ENCODE peak calls at places on chromosomes 16 and 17, in eight cellular contexts. One of them, this sample, is unnamed. For H3K36me3, the result is how much of the 10 kb centered on the place peaks cover.

GRCh38 chr17:80031691-80032480 is 3.8 kb downstream of the TBC1D16 start:
- DNase-seq in effector memory CD4-positive, alpha-beta T cell: no peak
- DNase-seq in heart right ventricle: no peak
- DNase-seq in ovary: no peak
- DNase-seq in H1: no peak
- DNase-seq in CD4-positive, CD25-positive, alpha-beta regulatory T cell: no peak
- DNase-seq in CD8-positive, alpha-beta memory T cell: no peak
- DNase-seq in right lobe of liver: no peak
- DNase-seq in this sample: no peak

GRCh38 chr17:51873302-51873701 is 285.2 kb downstream of the CA10 start:
- DNase-seq in effector memory CD4-positive, alpha-beta T cell: no peak
- DNase-seq in heart right ventricle: no peak
- DNase-seq in ovary: no peak
- DNase-seq in H1: no peak
- DNase-seq in CD4-positive, CD25-positive, alpha-beta regulatory T cell: no peak
- DNase-seq in CD8-positive, alpha-beta memory T cell: no peak
- DNase-seq in right lobe of liver: no peak
- DNase-seq in this sample: peak

GRCh38 chr16:81647527-81647926 is 131.6 kb upstream of the PLCG2 start:
- DNase-seq in effector memory CD4-positive, alpha-beta T cell: no peak
- DNase-seq in heart right ventricle: no peak
- DNase-seq in ovary: no peak
- DNase-seq in H1: no peak
- DNase-seq in CD4-positive, CD25-positive, alpha-beta regulatory T cell: no peak
- DNase-seq in CD8-positive, alpha-beta memory T cell: no peak
- DNase-seq in right lobe of liver: no peak
- DNase-seq in this sample: peak

GRCh38 chr17:37133131-37133530 is 184.4 kb downstream of the AATF start:
- DNase-seq in effector memory CD4-positive, alpha-beta T cell: no peak
- DNase-seq in heart right ventricle: no peak
- DNase-seq in ovary: no peak
- DNase-seq in H1: no peak
- DNase-seq in CD4-positive, CD25-positive, alpha-beta regulatory T cell: no peak
- DNase-seq in CD8-positive, alpha-beta memory T cell: no peak
- DNase-seq in right lobe of liver: no peak
- DNase-seq in this sample: no peak

GRCh38 chr17:34300652-34301390 is 15.3 kb downstream of the CCL11 start:
- DNase-seq in effector memory CD4-positive, alpha-beta T cell: no peak
- DNase-seq in heart right ventricle: no peak
- DNase-seq in ovary: no peak
- DNase-seq in H1: no peak
- DNase-seq in CD4-positive, CD25-positive, alpha-beta regulatory T cell: no peak
- DNase-seq in CD8-positive, alpha-beta memory T cell: no peak
- DNase-seq in right lobe of liver: no peak
- DNase-seq in this sample: no peak

GRCh38 chr16:66894948-66895696 is 14.8 kb downstream of the PDP2 start:
- DNase-seq in effector memory CD4-positive, alpha-beta T cell: peak
- DNase-seq in heart right ventricle: peak
- DNase-seq in ovary: peak
- DNase-seq in H1: peak
- DNase-seq in CD4-positive, CD25-positive, alpha-beta regulatory T cell: peak
- DNase-seq in CD8-positive, alpha-beta memory T cell: peak
- DNase-seq in right lobe of liver: peak
- DNase-seq in this sample: peak

GRCh38 chr17:50514936-50515702 is 6.9 kb downstream of the MYCBPAP start:
- DNase-seq in effector memory CD4-positive, alpha-beta T cell: no peak
- DNase-seq in heart right ventricle: no peak
- DNase-seq in ovary: peak
- DNase-seq in H1: no peak
- DNase-seq in CD4-positive, CD25-positive, alpha-beta regulatory T cell: no peak
- DNase-seq in CD8-positive, alpha-beta memory T cell: no peak
- DNase-seq in right lobe of liver: peak
- DNase-seq in this sample: no peak

GRCh38 chr16:16045311-16045710 is 95.9 kb downstream of the ABCC1 start:
- DNase-seq in effector memory CD4-positive, alpha-beta T cell: no peak
- DNase-seq in heart right ventricle: no peak
- DNase-seq in ovary: no peak
- DNase-seq in H1: no peak
- DNase-seq in CD4-positive, CD25-positive, alpha-beta regulatory T cell: no peak
- DNase-seq in CD8-positive, alpha-beta memory T cell: no peak
- DNase-seq in right lobe of liver: no peak
- DNase-seq in this sample: no peak

GRCh38 chr17:75996665-75997590 is 3.7 kb upstream of the CDK3 start:
- DNase-seq in effector memory CD4-positive, alpha-beta T cell: peak
- DNase-seq in heart right ventricle: peak
- DNase-seq in ovary: peak
- DNase-seq in H1: no peak
- DNase-seq in CD4-positive, CD25-positive, alpha-beta regulatory T cell: no peak
- DNase-seq in CD8-positive, alpha-beta memory T cell: no peak
- DNase-seq in right lobe of liver: peak
- DNase-seq in this sample: peak

GRCh38 chr17:8735336-8735939 is 9.2 kb downstream of the CCDC42 start:
- DNase-seq in effector memory CD4-positive, alpha-beta T cell: no peak
- DNase-seq in heart right ventricle: no peak
- DNase-seq in ovary: no peak
- DNase-seq in H1: no peak
- DNase-seq in CD4-positive, CD25-positive, alpha-beta regulatory T cell: no peak
- DNase-seq in CD8-positive, alpha-beta memory T cell: no peak
- DNase-seq in right lobe of liver: no peak
- DNase-seq in this sample: no peak

GRCh38 chr16:30473231-30474061 is 904 bp downstream of the ITGAL start:
- DNase-seq in effector memory CD4-positive, alpha-beta T cell: peak
- DNase-seq in heart right ventricle: no peak
- DNase-seq in ovary: no peak
- DNase-seq in H1: no peak
- DNase-seq in CD4-positive, CD25-positive, alpha-beta regulatory T cell: no peak
- DNase-seq in CD8-positive, alpha-beta memory T cell: peak
- DNase-seq in right lobe of liver: peak
- DNase-seq in this sample: peak

GRCh38 chr17:77245162-77245926 is 104.6 kb downstream of the SEC14L1 start:
- DNase-seq in effector memory CD4-positive, alpha-beta T cell: no peak
- DNase-seq in heart right ventricle: no peak
- DNase-seq in ovary: no peak
- DNase-seq in H1: no peak
- DNase-seq in CD4-positive, CD25-positive, alpha-beta regulatory T cell: no peak
- DNase-seq in CD8-positive, alpha-beta memory T cell: no peak
- DNase-seq in right lobe of liver: no peak
- DNase-seq in this sample: peak

GRCh38 chr16:46732561-46732960 is 15.6 kb downstream of the MYLK3 start:
- DNase-seq in effector memory CD4-positive, alpha-beta T cell: no peak
- DNase-seq in heart right ventricle: no peak
- DNase-seq in ovary: no peak
- DNase-seq in H1: no peak
- DNase-seq in CD4-positive, CD25-positive, alpha-beta regulatory T cell: no peak
- DNase-seq in CD8-positive, alpha-beta memory T cell: no peak
- DNase-seq in right lobe of liver: no peak
- DNase-seq in this sample: no peak

GRCh38 chr17:32266389-32267269 is 997 bp downstream of the RHBDL3 start:
- DNase-seq in effector memory CD4-positive, alpha-beta T cell: no peak
- DNase-seq in heart right ventricle: no peak
- DNase-seq in ovary: peak
- DNase-seq in H1: peak
- DNase-seq in CD4-positive, CD25-positive, alpha-beta regulatory T cell: no peak
- DNase-seq in CD8-positive, alpha-beta memory T cell: no peak
- DNase-seq in right lobe of liver: no peak
- DNase-seq in this sample: peak

GRCh38 chr16:13448346-13448745 is 471.6 kb upstream of the ERCC4 start:
- DNase-seq in effector memory CD4-positive, alpha-beta T cell: no peak
- DNase-seq in heart right ventricle: no peak
- DNase-seq in ovary: no peak
- DNase-seq in H1: no peak
- DNase-seq in CD4-positive, CD25-positive, alpha-beta regulatory T cell: no peak
- DNase-seq in CD8-positive, alpha-beta memory T cell: no peak
- DNase-seq in right lobe of liver: no peak
- DNase-seq in this sample: no peak

GRCh38 chr17:78343099-78343432 is 16.8 kb downstream of the SOCS3 start:
- DNase-seq in effector memory CD4-positive, alpha-beta T cell: no peak
- DNase-seq in heart right ventricle: peak
- DNase-seq in ovary: peak
- DNase-seq in H1: no peak
- DNase-seq in CD4-positive, CD25-positive, alpha-beta regulatory T cell: no peak
- DNase-seq in CD8-positive, alpha-beta memory T cell: no peak
- DNase-seq in right lobe of liver: no peak
- DNase-seq in this sample: peak

GRCh38 chr17:18219016-18219415 is 6.4 kb upstream of the LLGL1 start:
- DNase-seq in effector memory CD4-positive, alpha-beta T cell: no peak
- DNase-seq in heart right ventricle: no peak
- DNase-seq in ovary: peak
- DNase-seq in H1: no peak
- DNase-seq in CD4-positive, CD25-positive, alpha-beta regulatory T cell: no peak
- DNase-seq in CD8-positive, alpha-beta memory T cell: no peak
- DNase-seq in right lobe of liver: no peak
- DNase-seq in this sample: no peak

GRCh38 chr17:73657473-73658116 is 13.3 kb upstream of the SDK2 start:
- DNase-seq in effector memory CD4-positive, alpha-beta T cell: no peak
- DNase-seq in heart right ventricle: peak
- DNase-seq in ovary: no peak
- DNase-seq in H1: peak
- DNase-seq in CD4-positive, CD25-positive, alpha-beta regulatory T cell: no peak
- DNase-seq in CD8-positive, alpha-beta memory T cell: no peak
- DNase-seq in right lobe of liver: peak
- DNase-seq in this sample: peak

GRCh38 chr17:63222655-63223054 is 223.5 kb downstream of the CYB561 start:
- DNase-seq in effector memory CD4-positive, alpha-beta T cell: no peak
- DNase-seq in heart right ventricle: no peak
- DNase-seq in ovary: no peak
- DNase-seq in H1: no peak
- DNase-seq in CD4-positive, CD25-positive, alpha-beta regulatory T cell: no peak
- DNase-seq in CD8-positive, alpha-beta memory T cell: no peak
- DNase-seq in right lobe of liver: no peak
- DNase-seq in this sample: no peak

GRCh38 chr16:4846503-4846900 is 586 bp downstream of the GLYR1 start:
- DNase-seq in effector memory CD4-positive, alpha-beta T cell: no peak
- DNase-seq in heart right ventricle: peak
- DNase-seq in ovary: no peak
- DNase-seq in H1: no peak
- DNase-seq in CD4-positive, CD25-positive, alpha-beta regulatory T cell: no peak
- DNase-seq in CD8-positive, alpha-beta memory T cell: peak
- DNase-seq in right lobe of liver: peak
- DNase-seq in this sample: no peak

GRCh38 chr17:45092932-45093430 is 31.9 kb downstream of the NMT1 start:
- DNase-seq in effector memory CD4-positive, alpha-beta T cell: no peak
- DNase-seq in heart right ventricle: peak
- DNase-seq in ovary: peak
- DNase-seq in H1: no peak
- DNase-seq in CD4-positive, CD25-positive, alpha-beta regulatory T cell: no peak
- DNase-seq in CD8-positive, alpha-beta memory T cell: no peak
- DNase-seq in right lobe of liver: peak
- DNase-seq in this sample: no peak

DNA sequence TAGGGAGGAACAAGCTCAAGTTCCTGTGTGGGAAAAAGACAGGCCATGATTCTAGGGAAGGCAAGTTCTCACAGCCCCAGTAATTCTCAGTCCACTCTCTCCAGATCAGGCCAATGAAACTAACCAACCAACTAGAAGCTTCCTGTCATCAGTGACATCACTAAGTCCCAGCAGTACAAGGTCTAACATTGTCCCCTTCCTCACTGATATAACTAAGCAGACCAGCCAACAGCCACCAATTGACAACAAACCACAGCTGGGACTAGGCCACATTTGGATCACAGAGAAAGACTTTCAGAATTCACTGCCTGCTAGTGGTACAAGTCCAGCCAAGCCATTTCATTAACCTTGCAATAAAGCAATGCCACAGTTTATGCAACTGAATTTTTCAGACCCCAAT is 94.0 kb downstream of the CACNG1 start:
- DNase-seq in effector memory CD4-positive, alpha-beta T cell: no peak
- DNase-seq in heart right ventricle: no peak
- DNase-seq in ovary: no peak
- DNase-seq in H1: no peak
- DNase-seq in CD4-positive, CD25-positive, alpha-beta regulatory T cell: no peak
- DNase-seq in CD8-positive, alpha-beta memory T cell: no peak
- DNase-seq in right lobe of liver: no peak
- DNase-seq in this sample: no peak
- H3K36me3 ChIP-seq in effector memory CD4-positive, alpha-beta T cell: under half
- H3K36me3 ChIP-seq in heart right ventricle: under half
- H3K36me3 ChIP-seq in ovary: under half
- H3K36me3 ChIP-seq in H1: under half
- H3K36me3 ChIP-seq in CD4-positive, CD25-positive, alpha-beta regulatory T cell: half or more
- H3K36me3 ChIP-seq in CD8-positive, alpha-beta memory T cell: under half
- H3K36me3 ChIP-seq in right lobe of liver: half or more
- H3K36me3 ChIP-seq in this sample: under half

GRCh38 chr17:72118588-72119279 is 2.1 kb upstream of the SOX9 start:
- DNase-seq in effector memory CD4-positive, alpha-beta T cell: no peak
- DNase-seq in heart right ventricle: peak
- DNase-seq in ovary: no peak
- DNase-seq in H1: peak
- DNase-seq in CD4-positive, CD25-positive, alpha-beta regulatory T cell: no peak
- DNase-seq in CD8-positive, alpha-beta memory T cell: no peak
- DNase-seq in right lobe of liver: peak
- DNase-seq in this sample: peak
- H3K4me3 ChIP-seq in effector memory CD4-positive, alpha-beta T cell: no peak
- H3K4me3 ChIP-seq in heart right ventricle: peak
- H3K4me3 ChIP-seq in ovary: no peak
- H3K4me3 ChIP-seq in H1: peak
- H3K4me3 ChIP-seq in CD4-positive, CD25-positive, alpha-beta regulatory T cell: no peak
- H3K4me3 ChIP-seq in CD8-positive, alpha-beta memory T cell: no peak
- H3K4me3 ChIP-seq in right lobe of liver: no peak
- H3K4me3 ChIP-seq in this sample: peak

DNA sequence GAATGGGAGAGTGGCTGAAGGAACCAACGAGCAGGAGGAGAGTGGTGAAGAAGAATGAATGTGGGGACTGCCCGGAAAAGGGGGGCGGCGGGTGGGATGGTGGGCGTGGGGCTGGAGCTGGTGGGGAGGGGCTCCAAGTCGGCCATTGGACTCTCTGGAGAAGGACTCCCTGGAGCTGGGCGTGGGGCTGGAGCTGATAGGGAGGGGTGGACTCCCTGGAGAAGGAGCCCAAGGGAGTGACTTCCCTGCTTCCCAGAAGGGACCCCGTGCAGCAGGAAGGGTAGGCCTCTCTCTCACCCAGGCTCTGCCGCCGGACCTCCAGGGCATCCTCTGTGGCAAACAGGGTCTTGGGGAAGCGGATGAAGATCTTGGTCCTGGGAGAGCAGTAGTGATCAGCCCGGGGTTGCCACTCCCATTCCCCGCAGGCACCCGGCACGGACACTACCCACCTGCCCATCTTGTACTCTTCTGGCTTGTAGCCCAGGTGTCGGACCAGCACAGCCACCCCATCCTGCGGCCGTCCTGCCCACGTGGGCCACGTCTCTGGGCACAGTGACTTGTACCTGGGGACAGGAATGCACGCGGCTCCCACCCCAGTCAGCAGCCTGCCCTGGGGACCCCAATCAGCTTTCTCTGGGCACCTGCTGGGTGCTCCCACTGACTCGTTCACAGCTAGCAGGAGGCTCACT is 14.9 kb upstream of the CRK start:
- DNase-seq in effector memory CD4-positive, alpha-beta T cell: no peak
- DNase-seq in heart right ventricle: no peak
- DNase-seq in ovary: no peak
- DNase-seq in H1: no peak
- DNase-seq in CD4-positive, CD25-positive, alpha-beta regulatory T cell: no peak
- DNase-seq in CD8-positive, alpha-beta memory T cell: no peak
- DNase-seq in right lobe of liver: peak
- DNase-seq in this sample: no peak
- H3K36me3 ChIP-seq in effector memory CD4-positive, alpha-beta T cell: under half
- H3K36me3 ChIP-seq in heart right ventricle: under half
- H3K36me3 ChIP-seq in ovary: under half
- H3K36me3 ChIP-seq in H1: under half
- H3K36me3 ChIP-seq in CD4-positive, CD25-positive, alpha-beta regulatory T cell: under half
- H3K36me3 ChIP-seq in CD8-positive, alpha-beta memory T cell: under half
- H3K36me3 ChIP-seq in right lobe of liver: under half
- H3K36me3 ChIP-seq in this sample: under half

GRCh38 chr16:22694887-22695382 is 119.0 kb upstream of the HS3ST2 start:
- DNase-seq in effector memory CD4-positive, alpha-beta T cell: no peak
- DNase-seq in heart right ventricle: peak
- DNase-seq in ovary: no peak
- DNase-seq in H1: no peak
- DNase-seq in CD4-positive, CD25-positive, alpha-beta regulatory T cell: no peak
- DNase-seq in CD8-positive, alpha-beta memory T cell: no peak
- DNase-seq in right lobe of liver: no peak
- DNase-seq in this sample: no peak
- H3K4me3 ChIP-seq in effector memory CD4-positive, alpha-beta T cell: no peak
- H3K4me3 ChIP-seq in heart right ventricle: no peak
- H3K4me3 ChIP-seq in ovary: no peak
- H3K4me3 ChIP-seq in H1: no peak
- H3K4me3 ChIP-seq in CD4-positive, CD25-positive, alpha-beta regulatory T cell: no peak
- H3K4me3 ChIP-seq in CD8-positive, alpha-beta memory T cell: no peak
- H3K4me3 ChIP-seq in right lobe of liver: no peak
- H3K4me3 ChIP-seq in this sample: no peak